ENCODE peak calls at places on chromosome 6, in four cellular contexts. K is ELR, S is small intestine, E is choroid plexus epithelial cell. A is an unnamed sample.

GRCh38 chr6:158290659-158291058 is 21.6 kb upstream of the TULP4 start:
- DNase-seq in K (no peak), S (peak), E (no peak), A (no peak)

GRCh38 chr6:17101422-17102257 is at the start of gene STMND1:
- DNase-seq in K (peak), S (peak), E (peak), A (peak)

GRCh38 chr6:43809417-43810305 is 39.6 kb downstream of the VEGFA start:
- DNase-seq in K (peak), S (peak), E (peak), A (peak)

GRCh38 chr6:40996591-40997247 is 42.3 kb downstream of the UNC5CL start:
- DNase-seq in K (no peak), S (peak), E (peak), A (peak)

GRCh38 chr6:150202404-150202803 is 59.6 kb downstream of the PPP1R14C start:
- DNase-seq in K (no peak), S (peak), E (no peak), A (peak)

GRCh38 chr6:31402324-31403282 is 792 bp upstream of the MICA start:
- DNase-seq in K (peak), S (peak), E (peak), A (peak)

GRCh38 chr6:138346302-138347195 is 31.2 kb upstream of the SMIM28 start:
- DNase-seq in K (no peak), S (no peak), E (peak), A (no peak)

GRCh38 chr6:169529931-169530761 is 171.7 kb downstream of the WDR27 start:
- DNase-seq in K (peak), S (no peak), E (no peak), A (no peak)

GRCh38 chr6:47698342-47698787 is at the start of gene ADGRF4:
- DNase-seq in K (peak), S (peak), E (peak), A (peak)

GRCh38 chr6:64538760-64539159 is 903.2 kb downstream of the PHF3 start:
- DNase-seq in K (no peak), S (no peak), E (no peak), A (no peak)

GRCh38 chr6:40936810-40937209 is 102.2 kb downstream of the UNC5CL start:
- DNase-seq in K (peak), S (no peak), E (peak), A (peak)

GRCh38 chr6:74892091-74892490 is 313.8 kb downstream of the COL12A1 start:
- DNase-seq in K (no peak), S (no peak), E (no peak), A (no peak)

GRCh38 chr6:92892626-92893025 is 526.7 kb downstream of the EPHA7 start:
- DNase-seq in K (no peak), S (no peak), E (no peak), A (no peak)

GRCh38 chr6:149342525-149342924 is 25.0 kb downstream of the TAB2 start:
- DNase-seq in K (no peak), S (peak), E (no peak), A (no peak)

GRCh38 chr6:30485236-30485635 is 4.1 kb upstream of the HLA-E start:
- DNase-seq in K (no peak), S (no peak), E (no peak), A (no peak)

GRCh38 chr6:117482240-117483003 is at the start of gene DCBLD1:
- DNase-seq in K (peak), S (peak), E (peak), A (peak)

GRCh38 chr6:152232494-152233151 is 404.5 kb downstream of the SYNE1 start:
- DNase-seq in K (peak), S (no peak), E (peak), A (peak)

GRCh38 chr6:116352515-116353471 is 18.0 kb upstream of the DSE start:
- DNase-seq in K (no peak), S (no peak), E (peak), A (no peak)

GRCh38 chr6:43273707-43274106 is 24.4 kb upstream of the SLC22A7 start:
- DNase-seq in K (no peak), S (no peak), E (no peak), A (no peak)

GRCh38 chr6:142187209-142187608 is 40.1 kb downstream of the VTA1 start:
- DNase-seq in K (no peak), S (peak), E (peak), A (peak)

GRCh38 chr6:156984178-156984738 is 207.1 kb downstream of the ARID1B start:
- DNase-seq in K (peak), S (no peak), E (no peak), A (no peak)

GRCh38 chr6:168376120-168376519 is 56.5 kb upstream of the DACT2 start:
- DNase-seq in K (no peak), S (no peak), E (no peak), A (no peak)

GRCh38 chr6:12296604-12297003 is 6.4 kb downstream of the EDN1 start:
- DNase-seq in K (no peak), S (no peak), E (no peak), A (no peak)

GRCh38 chr6:162856885-162857284 is 129.1 kb downstream of the PACRG start:
- DNase-seq in K (peak), S (peak), E (peak), A (peak)

GRCh38 chr6:146357578-146358340 is 185.9 kb upstream of the RAB32 start:
- DNase-seq in K (peak), S (no peak), E (peak), A (no peak)

GRCh38 chr6:139308936-139309603 is 17.3 kb upstream of the TXLNB start:
- DNase-seq in K (peak), S (peak), E (peak), A (peak)

GRCh38 chr6:41439524-41440418 is 104.4 kb downstream of the NCR2 start:
- DNase-seq in K (no peak), S (no peak), E (no peak), A (no peak)

GRCh38 chr6:135743476-135743875 is 108.0 kb upstream of the PDE7B start:
- DNase-seq in K (peak), S (no peak), E (no peak), A (no peak)